ENCODE peak calls at places on chromosomes 4 and X, in nine cellular contexts. O is uterus, C is BE2C, E is fibroblast of lung, S is WTC11, T is colonic mucosa, V is left ventricle myocardium inferior, R is mammary epithelial cell, N is cardiac muscle cell. K is an unnamed sample.

GRCh38 chr4:8522160-8523120 is 57.8 kb upstream of the GPR78 start:
- DNase-seq in R (no peak), C (no peak), N (no peak), S (no peak), E (no peak), T (no peak), V (no peak), O (no peak), K (no peak)

GRCh38 chr4:83109480-83110221 is 4.9 kb downstream of the PLAC8 start:
- DNase-seq in S (peak), C (peak), E (no peak), O (no peak), T (peak), N (peak), R (no peak), V (peak), K (peak)

GRCh38 chr4:181846934-181847333 is 396.3 kb upstream of the TENM3 start:
- DNase-seq in N (no peak), V (no peak), C (no peak), O (no peak), R (no peak), E (no peak), T (no peak), S (no peak), K (no peak)

GRCh38 chr4:120683902-120684540 is 238.5 kb downstream of the PRDM5 start:
- DNase-seq in V (no peak), T (no peak), N (no peak), E (no peak), S (no peak), C (peak), O (no peak), R (no peak), K (no peak)

GRCh38 chr4:53717064-53717549 is 125.8 kb upstream of the LNX1 start:
- DNase-seq in V (no peak), R (no peak), C (no peak), O (no peak), E (peak), S (no peak), N (no peak), T (no peak), K (no peak)

GRCh38 chr4:139647184-139647583 is 18.4 kb upstream of the MGST2 start:
- DNase-seq in E (no peak), O (no peak), N (no peak), V (no peak), R (no peak), T (no peak), C (no peak), S (no peak), K (no peak)

GRCh38 chrX:38806054-38806389 is 4.8 kb downstream of the MID1IP1 start:
- DNase-seq in V (no peak), O (no peak), E (no peak), C (peak), R (no peak), T (no peak), N (peak), S (no peak), K (no peak)

GRCh38 chr4:576991-577498 is 950 bp upstream of the TMEM271 start:
- DNase-seq in S (peak), V (no peak), C (no peak), R (no peak), N (no peak), O (no peak), T (no peak), E (no peak), K (peak)

GRCh38 chr4:48640699-48641098 is 139.4 kb downstream of the FRYL start:
- DNase-seq in R (no peak), V (no peak), T (no peak), N (no peak), C (no peak), E (no peak), S (no peak), O (no peak), K (no peak)

GRCh38 chrX:155778844-155779553 is 102.1 kb upstream of the VAMP7 start:
- DNase-seq in R (no peak), T (no peak), E (no peak), S (no peak), C (no peak), V (no peak), N (no peak), O (no peak), K (no peak)

GRCh38 chr4:187224560-187224959 is 500.9 kb upstream of the FAT1 start:
- DNase-seq in O (no peak), R (no peak), E (no peak), T (no peak), S (no peak), N (no peak), C (no peak), V (no peak), K (no peak)

GRCh38 chrX:108485960-108486359 is 46.3 kb downstream of the COL4A5 start:
- DNase-seq in E (no peak), T (no peak), N (no peak), O (no peak), S (no peak), C (no peak), R (no peak), V (no peak), K (no peak)

GRCh38 chr4:78951862-78952472 is 12.7 kb upstream of the PAQR3 start:
- DNase-seq in C (peak), O (no peak), T (no peak), E (peak), V (no peak), R (peak), N (peak), S (no peak), K (no peak)

GRCh38 chr4:118059397-118059796 is 25.1 kb downstream of the NDST3 start:
- DNase-seq in E (no peak), R (no peak), O (no peak), S (no peak), V (no peak), T (no peak), N (no peak), C (no peak), K (no peak)

GRCh38 chrX:130994671-130995070 is 63.5 kb upstream of the ARHGAP36 start:
- DNase-seq in O (no peak), R (no peak), T (peak), S (peak), E (peak), V (no peak), N (peak), C (peak), K (peak)

GRCh38 chr4:38566811-38567398 is 97.1 kb upstream of the KLF3 start:
- DNase-seq in O (no peak), V (no peak), N (no peak), C (no peak), T (no peak), R (no peak), E (no peak), S (no peak), K (no peak)

GRCh38 chrX:17595456-17596035 is 141.7 kb upstream of the SCML1 start:
- DNase-seq in R (peak), S (no peak), E (peak), N (no peak), C (no peak), O (no peak), T (no peak), V (no peak), K (no peak)

GRCh38 chr4:110119880-110120279 is 78.5 kb downstream of the ELOVL6 start:
- DNase-seq in R (peak), E (peak), S (no peak), T (no peak), N (no peak), C (no peak), V (no peak), O (no peak), K (no peak)

GRCh38 chr4:27005512-27006246 is 145.0 kb downstream of the STIM2 start:
- DNase-seq in T (no peak), E (peak), C (no peak), N (no peak), S (no peak), V (no peak), O (no peak), R (peak), K (no peak)

GRCh38 chr4:154807042-154807630 is 26.1 kb downstream of the RBM46 start:
- DNase-seq in S (no peak), E (peak), R (peak), C (no peak), O (no peak), T (no peak), N (no peak), V (no peak), K (no peak)

GRCh38 chr4:72959411-72959810 is 110.1 kb downstream of the COX18 start:
- DNase-seq in R (no peak), T (no peak), N (peak), S (no peak), O (no peak), C (no peak), V (no peak), E (no peak), K (no peak)

GRCh38 chr4:61891953-61892352 is 691.8 kb downstream of the ADGRL3 start:
- DNase-seq in V (no peak), O (no peak), E (no peak), C (no peak), R (no peak), T (no peak), S (no peak), N (no peak), K (no peak)

GRCh38 chr4:151173751-151174325 is 74.4 kb downstream of the RPS3A start:
- DNase-seq in S (no peak), C (no peak), V (peak), R (no peak), N (no peak), O (peak), T (no peak), E (peak), K (no peak)

GRCh38 chr4:23368081-23368697 is 521.7 kb downstream of the PPARGC1A start:
- DNase-seq in V (no peak), N (peak), E (peak), O (no peak), C (peak), T (peak), R (no peak), S (peak), K (peak)

GRCh38 chr4:87073570-87074470 is 139.0 kb downstream of the AFF1 start:
- DNase-seq in T (peak), R (peak), N (no peak), S (no peak), C (peak), O (peak), V (peak), E (peak), K (peak)

GRCh38 chr4:150415213-150415612 is 166.7 kb upstream of the MAB21L2 start:
- DNase-seq in S (no peak), C (no peak), R (no peak), N (no peak), T (no peak), O (no peak), E (peak), V (no peak), K (no peak)

GRCh38 chr4:77050962-77051361 is 24.8 kb downstream of the CCNI start:
- DNase-seq in T (no peak), C (no peak), E (no peak), N (no peak), S (no peak), R (no peak), V (no peak), O (no peak), K (no peak)

GRCh38 chr4:150256841-150257273 is 178.6 kb downstream of the DCLK2 start:
- DNase-seq in C (peak), S (peak), N (no peak), V (no peak), T (peak), E (no peak), O (no peak), R (peak), K (no peak)

GRCh38 chr4:7370038-7370437 is 64.7 kb downstream of the PSAPL1 start:
- DNase-seq in O (no peak), C (no peak), R (no peak), N (no peak), V (no peak), E (no peak), T (no peak), S (no peak), K (no peak)

GRCh38 chrX:72100051-72100755 is 31.5 kb downstream of the RTL5 start:
- DNase-seq in N (no peak), V (no peak), S (no peak), T (no peak), O (no peak), E (no peak), C (no peak), R (no peak), K (no peak)

GRCh38 chr4:84631573-84631972 is 48.6 kb downstream of the CDS1 start:
- DNase-seq in C (no peak), E (peak), S (no peak), N (no peak), V (no peak), O (no peak), T (no peak), R (peak), K (no peak)

GRCh38 chr4:165360985-165361678 is 17.7 kb upstream of the CPE start:
- DNase-seq in S (no peak), T (no peak), R (no peak), O (no peak), N (no peak), E (no peak), C (no peak), V (no peak), K (no peak)

GRCh38 chr4:165360041-165360782 is 18.6 kb upstream of the CPE start:
- DNase-seq in E (peak), O (no peak), T (no peak), C (no peak), V (no peak), R (no peak), S (no peak), N (no peak), K (no peak)

GRCh38 chr4:165351359-165352130 is 24.1 kb downstream of the MSMO1 start:
- DNase-seq in O (no peak), R (no peak), T (no peak), E (no peak), N (no peak), S (peak), V (no peak), C (peak), K (no peak)

GRCh38 chr4:165359501-165359900 is 19.3 kb upstream of the CPE start:
- DNase-seq in E (peak), S (no peak), V (no peak), N (no peak), R (peak), T (no peak), C (no peak), O (no peak), K (no peak)

GRCh38 chr4:165355900-165356300 is 22.9 kb upstream of the CPE start:
- DNase-seq in T (no peak), N (peak), S (peak), V (no peak), R (no peak), C (peak), E (peak), O (peak), K (peak)
- TF ChIP-seq CTCF in T (peak), N (peak), S (no peak), V (peak), R (peak), C (peak), E (peak), O (no peak), K (no peak)

GRCh38 chrX:29687687-29688086 is 527.7 kb upstream of the MAGEB2 start:
- DNase-seq in S (no peak), E (peak), C (no peak), N (no peak), R (peak), O (no peak), V (no peak), T (no peak), K (no peak)
- TF ChIP-seq CTCF in S (no peak), E (no peak), C (no peak), N (peak), R (peak), O (no peak), V (no peak), T (no peak), K (no peak)

GRCh38 chr4:5790546-5790857 is 79.5 kb downstream of the EVC start:
- DNase-seq in S (no peak), N (no peak), V (no peak), R (no peak), C (no peak), E (no peak), O (no peak), T (no peak), K (no peak)
- TF ChIP-seq CTCF in S (no peak), N (no peak), V (no peak), R (no peak), C (no peak), E (no peak), O (no peak), T (no peak), K (no peak)

GRCh38 chr4:101347267-101347556 is at the start of gene PPP3CA:
- DNase-seq in C (no peak), V (no peak), R (no peak), O (no peak), S (no peak), N (peak), E (no peak), T (no peak), K (no peak)

GRCh38 chr4:101345271-101345595 is 2.1 kb downstream of the PPP3CA start:
- DNase-seq in E (no peak), R (no peak), S (no peak), V (no peak), N (no peak), T (no peak), O (peak), C (peak), K (no peak)

GRCh38 chr4:101346312-101346561 is 1.1 kb downstream of the PPP3CA start:
- DNase-seq in N (no peak), S (no peak), R (no peak), E (no peak), V (no peak), T (peak), O (no peak), C (no peak), K (no peak)

GRCh38 chr4:101346562-101347266 is 612 bp downstream of the PPP3CA start:
- DNase-seq in T (peak), E (peak), C (peak), O (peak), S (peak), R (peak), V (peak), N (peak), K (peak)

GRCh38 chr4:101345596-101346311 is 1.6 kb downstream of the PPP3CA start:
- DNase-seq in E (peak), O (peak), R (peak), V (peak), S (peak), N (peak), C (peak), T (peak), K (peak)
- TF ChIP-seq CTCF in E (no peak), O (no peak), R (peak), V (peak), S (no peak), N (no peak), C (peak), T (no peak), K (no peak)

GRCh38 chr4:100311181-100311580 is 120.9 kb upstream of the DDIT4L start:
- DNase-seq in S (no peak), V (no peak), C (no peak), T (no peak), O (no peak), E (no peak), N (no peak), R (peak), K (no peak)
- TF ChIP-seq CTCF in S (no peak), V (no peak), C (peak), T (no peak), O (no peak), E (no peak), N (peak), R (peak), K (no peak)

DNA sequence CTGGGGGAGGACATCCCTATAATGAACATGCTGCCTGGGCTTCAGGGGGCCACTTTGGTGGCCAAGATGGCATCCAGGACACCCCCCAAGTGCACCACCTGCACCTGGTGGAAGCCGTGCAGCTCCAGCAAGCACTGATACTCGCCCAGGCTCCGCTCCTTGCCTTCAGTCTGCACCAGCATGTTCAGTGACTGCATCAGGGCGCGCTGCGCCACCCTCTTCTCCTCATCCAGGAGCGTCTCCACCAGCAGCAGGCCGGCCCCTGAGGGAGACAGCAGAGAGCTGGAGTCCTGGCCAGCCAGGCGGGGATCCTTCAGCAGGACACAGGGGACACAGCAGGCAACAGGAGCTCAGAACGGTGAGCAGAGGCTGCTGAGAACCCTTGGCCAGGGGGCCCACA is 11.3 kb upstream of the SLC25A6 start:
- DNase-seq in O (no peak), C (no peak), R (no peak), T (no peak), V (no peak), N (no peak), E (no peak), S (no peak), K (peak)
- TF ChIP-seq CTCF in O (no peak), C (no peak), R (no peak), T (no peak), V (no peak), N (no peak), E (no peak), S (no peak), K (no peak)